ENCODE peak calls at places on chromosomes 7 and 10, in ten cellular contexts. O is lung, W is IMR-90, A is neuronal stem cell, Y is PC-3, J is iPS DF 6.9, D is WERI-Rb-1, F is gastrocnemius medialis, K is stomach, Q is psoas muscle. M is an unnamed sample. For H3K36me3, the result is how much of the 10 kb centered on the place peaks cover.

GRCh38 chr10:13113544-13113943 is 13.6 kb downstream of the OPTN start:
- DNase-seq in O (no peak), W (no peak), A (no peak), Y (no peak), J (no peak), D (peak), F (no peak), K (no peak), Q (no peak), M (no peak)

GRCh38 chr10:101140084-101140949 is 9.2 kb downstream of the TLX1 start:
- DNase-seq in O (no peak), W (no peak), A (no peak), Y (no peak), J (no peak), D (no peak), F (no peak), K (no peak), Q (no peak), M (no peak)

GRCh38 chr7:90828601-90829000 is 232.5 kb downstream of the CDK14 start:
- DNase-seq in O (no peak), W (peak), A (no peak), Y (peak), J (no peak), D (no peak), F (no peak), K (no peak), Q (no peak), M (no peak)

GRCh38 chr7:121510858-121511482 is 114.9 kb upstream of the FAM3C start:
- DNase-seq in O (no peak), W (no peak), A (no peak), Y (no peak), J (no peak), D (no peak), F (no peak), K (no peak), Q (no peak), M (no peak)

GRCh38 chr10:30765611-30766010 is 136.1 kb upstream of the LYZL2 start:
- DNase-seq in O (no peak), W (no peak), A (no peak), Y (no peak), J (no peak), D (no peak), F (no peak), K (no peak), Q (no peak), M (no peak)

GRCh38 chr10:118369806-118370205 is 27.7 kb upstream of the FAM204A start:
- DNase-seq in O (peak), W (no peak), A (no peak), Y (no peak), J (no peak), D (peak), F (no peak), K (no peak), Q (no peak), M (no peak)

GRCh38 chr7:22256702-22257101 is 100.3 kb downstream of the RAPGEF5 start:
- DNase-seq in O (no peak), W (no peak), A (no peak), Y (no peak), J (no peak), D (no peak), F (no peak), K (no peak), Q (no peak), M (no peak)

GRCh38 chr10:115092258-115092554 is 959 bp upstream of the ATRNL1 start:
- DNase-seq in O (no peak), W (no peak), A (no peak), Y (no peak), J (no peak), D (no peak), F (no peak), K (no peak), Q (no peak), M (no peak)

GRCh38 chr10:4459531-4459930 is 366.5 kb upstream of the AKR1E2 start:
- DNase-seq in O (no peak), W (peak), A (no peak), Y (no peak), J (no peak), D (no peak), F (no peak), K (no peak), Q (no peak), M (no peak)

GRCh38 chr7:149855368-149856305 is 17.5 kb downstream of the ZNF862 start:
- DNase-seq in O (no peak), W (peak), A (no peak), Y (peak), J (no peak), D (no peak), F (no peak), K (no peak), Q (no peak), M (peak)

GRCh38 chr7:2157473-2158279 is 75.1 kb downstream of the MAD1L1 start:
- DNase-seq in O (peak), W (peak), A (no peak), Y (peak), J (no peak), D (no peak), F (peak), K (peak), Q (peak), M (peak)

GRCh38 chr7:78141533-78142281 is 343.1 kb downstream of the PHTF2 start:
- DNase-seq in O (no peak), W (peak), A (no peak), Y (no peak), J (no peak), D (no peak), F (no peak), K (no peak), Q (no peak), M (no peak)

GRCh38 chr7:91344911-91345310 is 80.7 kb downstream of the FZD1 start:
- DNase-seq in O (no peak), W (no peak), A (no peak), Y (no peak), J (no peak), D (no peak), F (no peak), K (no peak), Q (no peak), M (no peak)

GRCh38 chr7:91351374-91351773 is 87.1 kb downstream of the FZD1 start:
- DNase-seq in O (no peak), W (peak), A (no peak), Y (peak), J (no peak), D (no peak), F (no peak), K (no peak), Q (no peak), M (peak)

GRCh38 chr7:142053988-142054387 is 57.5 kb upstream of the MGAM2 start:
- DNase-seq in O (no peak), W (no peak), A (no peak), Y (no peak), J (no peak), D (no peak), F (no peak), K (no peak), Q (no peak), M (no peak)

GRCh38 chr10:8543361-8544056 is 489.0 kb downstream of the GATA3 start:
- DNase-seq in O (peak), W (no peak), A (no peak), Y (peak), J (no peak), D (no peak), F (no peak), K (peak), Q (no peak), M (no peak)

GRCh38 chr7:150876817-150877526 is 24.7 kb downstream of the AOC1 start:
- DNase-seq in O (peak), W (peak), A (peak), Y (peak), J (peak), D (peak), F (no peak), K (peak), Q (no peak), M (no peak)

GRCh38 chr10:31912898-31913847 is 15.5 kb downstream of the ARHGAP12 start:
- DNase-seq in O (no peak), W (peak), A (no peak), Y (no peak), J (no peak), D (no peak), F (no peak), K (no peak), Q (no peak), M (no peak)

GRCh38 chr7:151374726-151375125 is 33.1 kb downstream of the NUB1 start:
- DNase-seq in O (no peak), W (no peak), A (no peak), Y (no peak), J (no peak), D (no peak), F (no peak), K (no peak), Q (no peak), M (no peak)

GRCh38 chr10:125209591-125210373 is 49.4 kb upstream of the CTBP2 start:
- DNase-seq in O (no peak), W (peak), A (no peak), Y (no peak), J (no peak), D (no peak), F (no peak), K (no peak), Q (no peak), M (no peak)

GRCh38 chr7:93238748-93239147 is 6.6 kb downstream of the VPS50 start:
- DNase-seq in O (no peak), W (no peak), A (no peak), Y (no peak), J (no peak), D (no peak), F (no peak), K (no peak), Q (no peak), M (no peak)

GRCh38 chr7:6453737-6454136 is 6.0 kb upstream of the DAGLB start:
- DNase-seq in O (no peak), W (peak), A (no peak), Y (peak), J (no peak), D (no peak), F (no peak), K (no peak), Q (no peak), M (peak)

GRCh38 chr7:137916980-137917645 is 70.3 kb upstream of the DGKI start:
- DNase-seq in O (no peak), W (no peak), A (no peak), Y (no peak), J (no peak), D (no peak), F (no peak), K (no peak), Q (no peak), M (no peak)

GRCh38 chr7:31695856-31696255 is 8.8 kb downstream of the PPP1R17 start:
- DNase-seq in O (no peak), W (no peak), A (no peak), Y (no peak), J (no peak), D (no peak), F (no peak), K (no peak), Q (no peak), M (no peak)

GRCh38 chr7:30308392-30308791 is 24.0 kb downstream of the ZNRF2 start:
- DNase-seq in O (no peak), W (peak), A (no peak), Y (peak), J (no peak), D (no peak), F (no peak), K (no peak), Q (no peak), M (no peak)

GRCh38 chr7:115217373-115217772 is 295.5 kb downstream of the MDFIC start:
- DNase-seq in O (no peak), W (no peak), A (no peak), Y (peak), J (no peak), D (no peak), F (no peak), K (no peak), Q (no peak), M (no peak)

GRCh38 chr7:38451840-38452239 is 178.4 kb upstream of the TARP start:
- DNase-seq in O (no peak), W (peak), A (no peak), Y (peak), J (peak), D (no peak), F (no peak), K (no peak), Q (no peak), M (no peak)

GRCh38 chr10:11435621-11436020 is 175.8 kb downstream of the USP6NL start:
- DNase-seq in O (no peak), W (no peak), A (no peak), Y (no peak), J (no peak), D (no peak), F (no peak), K (no peak), Q (no peak), M (no peak)

GRCh38 chr10:21934307-21934706 is 69.2 kb downstream of the DNAJC1 start:
- DNase-seq in O (no peak), W (peak), A (no peak), Y (no peak), J (no peak), D (no peak), F (no peak), K (no peak), Q (no peak), M (no peak)

GRCh38 chr10:63700209-63700934 is 179.2 kb downstream of the REEP3 start:
- DNase-seq in O (no peak), W (peak), A (no peak), Y (peak), J (no peak), D (no peak), F (peak), K (no peak), Q (peak), M (peak)

GRCh38 chr7:17108049-17108584 is 190.3 kb upstream of the AHR start:
- DNase-seq in O (no peak), W (no peak), A (no peak), Y (no peak), J (no peak), D (no peak), F (no peak), K (no peak), Q (no peak), M (no peak)

GRCh38 chr7:37916673-37917660 is at the start of gene SFRP4:
- DNase-seq in O (peak), W (peak), A (peak), Y (peak), J (no peak), D (peak), F (no peak), K (no peak), Q (peak), M (peak)

GRCh38 chr7:5226921-5227785 is 37.1 kb downstream of the WIPI2 start:
- DNase-seq in O (no peak), W (no peak), A (no peak), Y (no peak), J (no peak), D (no peak), F (no peak), K (no peak), Q (no peak), M (no peak)

GRCh38 chr10:88994034-88994433 is 3.4 kb downstream of the FAS start:
- DNase-seq in O (no peak), W (peak), A (no peak), Y (no peak), J (no peak), D (no peak), F (no peak), K (no peak), Q (no peak), M (peak)
- H3K4me3 ChIP-seq in O (no peak), W (peak), A (no peak), Y (no peak), J (no peak), D (no peak), F (no peak), K (no peak), Q (peak), M (no peak)

GRCh38 chr10:92826504-92826903 is 21.8 kb upstream of the EXOC6 start:
- DNase-seq in O (no peak), W (no peak), A (no peak), Y (no peak), J (no peak), D (no peak), F (no peak), K (no peak), Q (no peak), M (no peak)

GRCh38 chr10:92822060-92822634 is 26.2 kb upstream of the EXOC6 start:
- DNase-seq in O (no peak), W (peak), A (no peak), Y (peak), J (no peak), D (no peak), F (no peak), K (no peak), Q (no peak), M (peak)

GRCh38 chr10:92826061-92826460 is 22.3 kb upstream of the EXOC6 start:
- DNase-seq in O (no peak), W (no peak), A (no peak), Y (no peak), J (no peak), D (no peak), F (no peak), K (no peak), Q (no peak), M (no peak)

DNA sequence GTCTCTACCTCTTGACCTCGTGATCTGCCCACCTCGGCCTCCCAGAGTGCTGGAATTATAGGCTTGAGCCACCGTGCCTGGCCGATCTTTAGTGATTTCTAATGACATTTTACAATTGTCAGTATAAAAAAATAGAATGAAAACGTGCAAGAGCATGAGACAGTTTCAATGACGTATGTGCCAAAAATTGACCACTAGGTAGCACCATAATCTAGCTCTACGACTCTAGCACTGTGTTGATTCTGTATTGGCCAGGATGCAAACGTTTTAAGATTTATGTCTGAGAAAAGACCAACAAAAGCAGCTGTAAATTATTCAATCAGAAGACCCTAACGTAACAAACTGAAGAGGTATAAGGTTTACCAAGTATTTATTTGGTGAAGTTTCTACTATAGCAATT is 25.4 kb upstream of the EXOC6 start:
- DNase-seq in O (no peak), W (peak), A (no peak), Y (peak), J (no peak), D (no peak), F (no peak), K (no peak), Q (no peak), M (no peak)
- H3K27ac ChIP-seq in O (no peak), W (peak), A (no peak), Y (peak), J (no peak), D (no peak), F (peak), K (peak), Q (no peak), M (peak)

GRCh38 chr7:127930341-127931328 is 100.6 kb downstream of the LRRC4 start:
- DNase-seq in O (no peak), W (no peak), A (no peak), Y (no peak), J (no peak), D (no peak), F (no peak), K (peak), Q (no peak), M (no peak)
- H3K36me3 ChIP-seq in O (under half), W (under half), A (under half), Y (under half), J (under half), D (under half), F (under half), K (under half), Q (under half), M (under half)

GRCh38 chr10:43649149-43649523 is 455 bp upstream of the ZNF32 start:
- DNase-seq in O (no peak), W (no peak), A (no peak), Y (no peak), J (no peak), D (no peak), F (no peak), K (no peak), Q (no peak), M (no peak)
- H3K4me3 ChIP-seq in O (peak), W (peak), A (peak), Y (peak), J (peak), D (peak), F (peak), K (peak), Q (peak), M (peak)

DNA sequence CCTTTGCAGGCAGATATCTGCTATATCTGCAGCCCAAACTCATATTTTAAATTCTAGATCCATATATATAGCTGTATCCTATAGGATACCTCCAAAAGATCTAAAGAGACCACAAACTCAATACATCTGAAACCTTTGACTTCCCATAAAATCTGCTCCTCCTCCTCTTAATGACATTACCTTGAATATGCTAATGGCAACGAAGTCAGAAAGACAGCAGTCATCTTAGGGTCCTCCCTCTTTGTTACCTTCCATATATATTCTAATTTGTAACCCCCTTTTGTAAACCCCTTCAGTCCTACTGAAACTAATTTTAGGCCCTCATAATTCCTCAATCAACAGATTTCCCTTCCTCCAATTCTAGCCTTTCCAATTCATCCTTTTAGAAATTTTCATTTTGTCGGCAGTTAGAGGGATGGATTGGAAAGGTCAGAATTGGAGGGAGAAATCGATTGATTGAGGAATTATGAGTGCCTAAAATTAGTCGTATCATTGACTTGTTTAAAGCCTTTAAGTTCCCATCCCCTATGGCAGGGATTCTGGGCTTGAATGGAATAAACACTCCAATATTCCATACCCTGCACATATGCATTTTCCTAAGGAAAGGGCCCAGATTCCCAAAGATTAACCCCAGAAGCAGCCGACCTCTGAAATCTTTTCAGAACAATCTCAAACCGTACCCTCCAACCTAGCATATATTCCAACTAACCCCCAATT is 2.4 kb downstream of the SYPL1 start:
- DNase-seq in O (no peak), W (no peak), A (no peak), Y (no peak), J (no peak), D (no peak), F (no peak), K (no peak), Q (no peak), M (no peak)
- H3K27ac ChIP-seq in O (no peak), W (no peak), A (no peak), Y (no peak), J (no peak), D (peak), F (peak), K (peak), Q (peak), M (no peak)

GRCh38 chr10:14528450-14528849 is 197.7 kb upstream of the FRMD4A start:
- DNase-seq in O (no peak), W (no peak), A (no peak), Y (no peak), J (no peak), D (no peak), F (no peak), K (no peak), Q (no peak), M (no peak)

GRCh38 chr10:14526326-14526725 is 195.6 kb upstream of the FRMD4A start:
- DNase-seq in O (no peak), W (no peak), A (no peak), Y (no peak), J (no peak), D (no peak), F (no peak), K (no peak), Q (no peak), M (no peak)

GRCh38 chr10:14527915-14528314 is 197.2 kb upstream of the FRMD4A start:
- DNase-seq in O (no peak), W (no peak), A (no peak), Y (no peak), J (no peak), D (no peak), F (no peak), K (no peak), Q (no peak), M (no peak)

GRCh38 chr10:14524692-14525091 is 194.0 kb upstream of the FRMD4A start:
- DNase-seq in O (no peak), W (no peak), A (no peak), Y (no peak), J (no peak), D (no peak), F (no peak), K (no peak), Q (no peak), M (no peak)

DNA sequence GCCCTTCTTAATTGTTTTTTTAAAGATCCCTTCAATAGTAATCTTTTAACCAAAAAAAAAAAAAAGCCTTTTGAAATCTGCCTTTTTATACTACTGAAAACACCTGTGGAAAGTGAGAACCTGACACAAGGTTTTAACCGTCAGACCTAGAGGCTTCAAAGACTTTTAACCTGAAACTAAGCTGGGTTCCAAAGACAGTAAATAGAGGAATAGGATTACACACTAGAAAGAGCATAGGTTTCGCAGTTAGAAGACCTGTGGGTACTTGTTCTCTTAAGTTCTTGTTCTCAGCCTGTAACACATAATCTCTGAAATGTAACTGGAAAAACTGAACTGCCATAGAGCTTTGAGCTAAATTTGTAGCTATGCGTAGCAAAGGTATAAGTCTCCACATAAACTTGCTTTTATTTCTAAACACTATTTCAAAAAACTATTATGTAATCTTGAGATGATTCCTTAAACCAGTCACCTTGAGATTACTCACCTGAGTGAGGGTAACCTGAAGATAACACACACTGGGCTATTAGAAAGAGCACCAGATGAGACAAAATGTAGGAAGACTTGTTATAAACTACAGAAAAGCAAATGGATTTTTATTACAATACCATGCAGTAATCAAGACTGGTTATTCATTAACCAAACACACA is 196.5 kb upstream of the FRMD4A start:
- DNase-seq in O (no peak), W (no peak), A (no peak), Y (no peak), J (no peak), D (no peak), F (no peak), K (no peak), Q (no peak), M (no peak)
- H3K36me3 ChIP-seq in O (under half), W (under half), A (under half), Y (under half), J (under half), D (under half), F (under half), K (under half), Q (under half), M (under half)

M was measured in SJSA1.